ENCODE peak calls at places on chromosomes 7 and 10, in four cellular contexts. M, A, N and Q are unnamed samples.

GRCh38 chr7:128008141-128008540 is 23.1 kb downstream of the LRRC4 start:
- DNase-seq in M (no peak), A (no peak), N (no peak), Q (no peak)

GRCh38 chr10:3353235-3353634 is 180.7 kb upstream of the PITRM1 start:
- DNase-seq in M (no peak), A (no peak), N (no peak), Q (no peak)

GRCh38 chr10:79399242-79399831 is 46.1 kb downstream of the ZCCHC24 start:
- DNase-seq in M (no peak), A (no peak), N (peak), Q (no peak)

GRCh38 chr7:108189733-108190388 is 59.7 kb upstream of the LAMB4 start:
- DNase-seq in M (no peak), A (no peak), N (no peak), Q (no peak)

GRCh38 chr7:55108818-55109217 is 90.0 kb downstream of the EGFR start:
- DNase-seq in M (no peak), A (no peak), N (no peak), Q (no peak)

GRCh38 chr10:73771722-73772279 is 10.0 kb upstream of the CHCHD1 start:
- DNase-seq in M (peak), A (no peak), N (peak), Q (peak)

GRCh38 chr7:119572132-119572531 is 700.8 kb upstream of the KCND2 start:
- DNase-seq in M (no peak), A (no peak), N (peak), Q (no peak)

GRCh38 chr10:114271014-114271778 is 32.1 kb downstream of the VWA2 start:
- DNase-seq in M (no peak), A (peak), N (no peak), Q (no peak)

GRCh38 chr10:92290076-92290836 is 622 bp downstream of the CPEB3 start:
- DNase-seq in M (peak), A (peak), N (peak), Q (peak)

GRCh38 chr7:114933665-114934064 is 11.8 kb downstream of the MDFIC start:
- DNase-seq in M (no peak), A (no peak), N (no peak), Q (no peak)

GRCh38 chr7:135620980-135621850 is 41.1 kb upstream of the STMP1 start:
- DNase-seq in M (no peak), A (peak), N (peak), Q (peak)

GRCh38 chr10:15419279-15419874 is 48.3 kb upstream of the FAM171A1 start:
- DNase-seq in M (peak), A (no peak), N (peak), Q (no peak)

GRCh38 chr7:155656891-155657290 is 12.4 kb downstream of the RBM33 start:
- DNase-seq in M (no peak), A (no peak), N (no peak), Q (no peak)

GRCh38 chr10:88361995-88362540 is 221.1 kb downstream of the RNLS start:
- DNase-seq in M (no peak), A (no peak), N (no peak), Q (no peak)

GRCh38 chr7:1922071-1922869 is 252.2 kb downstream of the ELFN1 start:
- DNase-seq in M (no peak), A (no peak), N (no peak), Q (no peak)

GRCh38 chr10:121157998-121158397 is 306.8 kb downstream of the WDR11 start:
- DNase-seq in M (no peak), A (no peak), N (no peak), Q (no peak)

GRCh38 chr10:31030216-31030615 is 1.4 kb downstream of the ZNF438 start:
- DNase-seq in M (no peak), A (no peak), N (no peak), Q (no peak)

GRCh38 chr7:149027055-149027454 is 1.2 kb downstream of the PDIA4 start:
- DNase-seq in M (no peak), A (no peak), N (no peak), Q (no peak)